ENCODE peak calls at places on chromosomes 4 and X, in four cellular contexts. T is IMR-90, N is tibial nerve, E is HCT116. V is an unnamed sample. For H3K4me1, the result is how much of the 10 kb centered on the place peaks cover.

GRCh38 chr4:155807021-155807420 is 48.2 kb downstream of the GUCY1B1 start:
- DNase-seq in T (peak), E (no peak), N (no peak), V (no peak)

GRCh38 chrX:15598031-15598430 is 2.7 kb downstream of the ACE2 start:
- DNase-seq in T (no peak), E (no peak), N (no peak), V (no peak)

GRCh38 chr4:132479543-132479942 is 669.6 kb upstream of the PCDH10 start:
- DNase-seq in T (no peak), E (no peak), N (no peak), V (no peak)

GRCh38 chr4:80999943-81000342 is 30.6 kb upstream of the BMP3 start:
- DNase-seq in E (no peak), N (no peak), T (no peak), V (no peak)

GRCh38 chrX:85569691-85570090 is 190.2 kb upstream of the POF1B start:
- DNase-seq in N (no peak), E (no peak), T (no peak), V (no peak)

GRCh38 chr4:77020017-77020416 is 55.8 kb downstream of the CCNI start:
- DNase-seq in T (no peak), N (no peak), E (no peak), V (no peak)

GRCh38 chr4:18247189-18247588 is 225.6 kb upstream of the LCORL start:
- DNase-seq in T (no peak), N (no peak), E (no peak), V (no peak)

GRCh38 chr4:165476214-165477098 is 97.6 kb downstream of the CPE start:
- DNase-seq in E (peak), T (peak), N (no peak), V (no peak)

GRCh38 chr4:155377281-155377680 is 516 bp upstream of the MAP9 start:
- DNase-seq in N (no peak), E (no peak), T (peak), V (no peak)

GRCh38 chr4:16461362-16461761 is 235.1 kb upstream of the TAPT1 start:
- DNase-seq in E (no peak), T (no peak), N (no peak), V (no peak)

GRCh38 chr4:119615068-119615744 is 13.4 kb downstream of the PDE5A start:
- DNase-seq in N (no peak), E (no peak), T (no peak), V (no peak)

GRCh38 chrX:33205321-33205720 is 6.0 kb downstream of the DMD start:
- DNase-seq in E (no peak), N (no peak), T (peak), V (no peak)

GRCh38 chr4:54231419-54232150 is 2.5 kb downstream of the PDGFRA start:
- DNase-seq in T (peak), E (no peak), N (peak), V (no peak)

GRCh38 chr4:174561556-174561955 is 39.3 kb upstream of the HPGD start:
- DNase-seq in E (no peak), T (no peak), N (no peak), V (no peak)

GRCh38 chr4:86338989-86339388 is 20.9 kb downstream of the MAPK10 start:
- DNase-seq in T (peak), N (no peak), E (peak), V (no peak)

GRCh38 chrX:65127804-65128203 is 151.6 kb upstream of the ZC4H2 start:
- DNase-seq in T (no peak), N (no peak), E (no peak), V (no peak)

GRCh38 chr4:55359397-55359916 is 13.4 kb downstream of the SRD5A3 start:
- DNase-seq in E (no peak), N (peak), T (no peak), V (no peak)

GRCh38 chrX:1386338-1387127 is 5.4 kb downstream of the SLC25A6 start:
- DNase-seq in T (no peak), E (no peak), N (no peak), V (no peak)

GRCh38 chr4:54232151-54232688 is 3.1 kb downstream of the PDGFRA start:
- DNase-seq in N (no peak), E (no peak), T (no peak), V (no peak)

GRCh38 chr4:182808673-182809416 is 108.3 kb downstream of the DCTD start:
- DNase-seq in N (no peak), E (no peak), T (peak), V (no peak)

DNA sequence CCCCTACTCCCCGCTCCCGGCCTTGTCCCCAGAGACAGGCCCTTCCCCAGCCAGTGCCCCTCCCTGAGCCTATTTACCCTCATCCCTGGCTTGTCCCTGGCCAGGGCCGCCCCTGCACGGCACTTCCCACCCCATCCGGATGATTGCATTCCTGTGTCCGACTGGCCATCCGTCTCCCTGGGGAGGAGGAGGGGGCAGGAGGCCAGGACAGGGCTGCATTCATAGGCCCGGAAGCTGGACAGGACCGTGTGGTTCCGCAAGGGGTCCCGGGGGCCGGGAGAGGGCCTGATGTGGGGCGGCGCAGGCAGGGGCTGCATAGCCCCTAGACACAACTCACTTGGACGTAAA is 22.8 kb downstream of the CTBP1 start:
- DNase-seq in N (no peak), E (no peak), T (no peak), V (no peak)
- TF ChIP-seq POLR2A in N (no peak), E (no peak), T (no peak), V (no peak)

GRCh38 chrX:154728791-154729190 is 22.1 kb downstream of the GAB3 start:
- DNase-seq in T (no peak), E (no peak), N (no peak), V (no peak)

GRCh38 chrX:154727418-154728323 is 23.2 kb downstream of the GAB3 start:
- DNase-seq in E (no peak), N (peak), T (peak), V (no peak)

GRCh38 chrX:154729439-154729838 is 21.4 kb downstream of the GAB3 start:
- DNase-seq in E (no peak), N (no peak), T (no peak), V (no peak)

GRCh38 chrX:154721155-154721554 is 29.7 kb downstream of the GAB3 start:
- DNase-seq in T (no peak), E (no peak), N (no peak), V (no peak)

GRCh38 chrX:154724999-154725756 is 25.7 kb downstream of the GAB3 start:
- DNase-seq in E (no peak), N (no peak), T (no peak), V (no peak)
- H3K4me1 ChIP-seq in E (under half), N (under half), T (under half), V (under half)

DNA sequence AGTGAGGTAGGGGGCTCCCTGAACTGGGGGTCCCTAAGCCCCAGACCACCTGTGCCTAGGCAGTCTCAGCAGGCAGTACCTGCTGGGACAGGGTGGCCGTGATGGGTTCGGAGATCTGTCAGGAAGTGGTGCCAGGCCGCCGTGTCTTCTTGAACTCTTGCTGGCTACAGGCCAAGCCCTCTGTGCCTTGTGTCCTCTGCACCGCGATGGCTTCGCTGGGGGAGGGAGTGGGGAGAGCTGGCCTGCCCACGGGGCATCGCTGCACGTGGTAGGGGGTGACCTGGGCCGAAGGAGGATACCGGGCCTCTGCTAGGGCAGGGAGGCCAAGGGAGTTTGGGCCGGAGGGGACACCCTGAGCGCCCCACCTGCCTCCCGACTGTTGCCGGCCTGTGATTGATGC is 96.7 kb upstream of the NKX1-1 start:
- DNase-seq in E (no peak), N (no peak), T (no peak), V (no peak)
- H3K27ac ChIP-seq in E (no peak), N (no peak), T (no peak), V (no peak)

GRCh38 chrX:46547857-46548256 is 2.6 kb upstream of the ZNF674 start:
- DNase-seq in T (peak), E (peak), N (no peak), V (no peak)

GRCh38 chrX:46543441-46543840 is 1.8 kb downstream of the ZNF674 start:
- DNase-seq in T (no peak), N (no peak), E (no peak), V (no peak)

GRCh38 chrX:46549914-46550313 is 4.7 kb upstream of the ZNF674 start:
- DNase-seq in N (no peak), T (no peak), E (no peak), V (no peak)

DNA sequence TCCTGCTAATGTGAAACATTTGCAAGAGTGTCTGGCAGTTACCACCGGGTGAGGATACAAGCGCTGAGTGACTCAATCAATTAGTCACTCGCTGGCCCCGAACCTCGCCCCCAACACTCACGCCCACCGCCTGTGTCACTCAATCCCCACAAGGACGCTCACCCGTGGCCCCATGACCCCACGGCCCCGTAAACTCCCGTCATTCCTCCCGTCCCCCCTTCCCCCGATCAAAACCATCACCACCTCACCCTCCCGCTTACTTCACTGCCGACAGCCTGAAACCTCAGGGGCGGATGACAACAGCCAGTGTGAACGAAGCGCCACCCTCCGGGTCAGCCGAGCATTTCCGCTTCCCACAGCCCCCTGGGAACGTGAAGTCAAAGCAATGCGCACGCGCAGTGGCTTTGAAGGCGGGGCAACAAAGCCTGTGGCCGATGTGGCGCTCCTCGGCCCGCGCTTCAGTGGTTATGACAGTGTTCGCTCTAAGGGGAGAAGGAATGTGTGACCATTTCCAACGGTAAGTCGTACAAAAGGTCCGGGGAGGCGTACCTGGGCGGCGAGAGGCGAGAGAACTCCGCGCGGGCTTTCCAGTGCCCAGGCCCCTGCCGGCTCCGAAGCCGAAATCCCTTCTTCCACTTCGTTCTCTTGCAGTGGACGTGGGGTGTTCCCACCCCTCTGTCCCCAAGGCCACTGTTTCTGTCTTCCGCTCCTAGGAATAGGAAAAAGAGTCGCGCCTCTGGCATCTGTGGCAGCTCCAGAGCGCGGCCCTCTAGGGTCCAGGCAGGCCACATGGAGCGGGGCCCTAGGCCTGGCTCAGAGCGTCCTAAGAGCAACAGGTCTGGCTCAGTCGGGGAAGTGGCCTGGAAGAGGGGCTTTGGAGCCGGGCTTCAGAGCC is at the start of gene ZNF674:
- DNase-seq in N (peak), T (peak), E (peak), V (peak)
- TF ChIP-seq POLR2A in N (peak), T (peak), E (peak), V (peak)

GRCh38 chrX:118219866-118220265 is 103.3 kb upstream of the KLHL13 start:
- DNase-seq in T (no peak), E (no peak), N (no peak), V (no peak)

GRCh38 chrX:118218940-118219339 is 102.3 kb upstream of the KLHL13 start:
- DNase-seq in E (no peak), T (no peak), N (no peak), V (no peak)

GRCh38 chrX:118220509-118220908 is 103.9 kb upstream of the KLHL13 start:
- DNase-seq in N (no peak), E (no peak), T (no peak), V (no peak)

GRCh38 chrX:118221733-118222132 is 105.1 kb upstream of the KLHL13 start:
- DNase-seq in E (no peak), T (no peak), N (no peak), V (no peak)

DNA sequence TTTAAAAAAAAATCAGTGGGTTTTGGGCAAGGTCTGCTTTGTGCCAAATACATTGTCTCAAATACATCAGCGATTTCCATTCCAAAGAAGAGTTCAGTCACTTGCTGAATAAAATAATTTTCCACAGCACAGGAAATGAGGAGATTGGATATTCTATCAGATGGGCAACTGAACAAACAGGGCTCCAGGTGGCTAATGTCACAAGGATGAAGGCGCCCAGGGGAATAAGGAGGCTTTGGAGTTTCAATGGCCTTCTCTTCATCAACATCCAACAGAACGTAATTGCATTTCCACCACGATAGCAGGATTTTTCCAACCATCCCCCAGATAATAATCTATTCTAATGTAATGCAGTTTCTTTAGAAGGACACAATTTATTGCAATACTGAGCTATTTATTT is 104.6 kb upstream of the KLHL13 start:
- DNase-seq in E (no peak), T (no peak), N (no peak), V (no peak)
- H3K4me1 ChIP-seq in E (under half), T (under half), N (under half), V (under half)

GRCh38 chr4:25131396-25131795 is 28.9 kb downstream of the SEPSECS start:
- DNase-seq in N (no peak), E (no peak), T (no peak), V (no peak)
- H3K27ac ChIP-seq in N (no peak), E (no peak), T (no peak), V (no peak)

DNA sequence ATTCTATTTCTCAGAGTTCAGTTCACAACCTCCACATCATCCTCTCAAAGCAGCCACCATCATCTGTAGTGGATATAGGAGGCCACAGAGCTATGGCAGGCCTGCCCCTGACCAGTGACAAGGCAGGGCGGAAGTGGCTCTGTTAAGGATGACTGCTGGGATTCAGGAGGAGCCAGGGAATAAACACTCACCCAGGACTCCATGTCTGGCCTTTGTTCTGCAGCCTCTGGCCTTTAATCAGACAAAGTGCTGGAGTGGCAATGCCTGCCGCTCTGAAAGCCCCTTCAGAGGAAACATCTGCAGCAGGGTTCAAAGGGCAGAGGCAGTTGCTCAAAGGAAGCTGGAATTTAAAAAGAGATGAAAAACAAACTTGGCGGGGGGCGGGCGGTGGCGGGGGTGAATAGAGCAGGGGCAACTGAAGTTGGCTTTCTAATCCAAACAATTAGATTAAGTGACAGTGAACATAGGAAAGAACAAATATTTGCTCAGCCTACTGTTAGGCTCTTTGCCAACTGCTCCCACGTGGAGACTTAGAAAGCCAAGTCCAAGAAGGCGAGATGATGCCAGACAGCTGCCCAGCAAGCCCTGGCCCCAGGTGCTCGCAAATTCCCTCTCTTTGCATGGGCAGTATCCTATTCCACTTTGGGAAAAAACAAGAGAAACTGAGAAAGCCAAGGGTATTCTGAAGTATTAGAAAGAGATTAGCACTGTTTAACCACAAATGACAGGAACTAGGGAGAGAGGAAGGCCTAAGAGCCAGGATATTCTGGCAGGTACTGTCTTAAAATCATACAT is 5.5 kb downstream of the MPP1 start:
- DNase-seq in N (no peak), T (peak), E (no peak), V (no peak)
- TF ChIP-seq POLR2A in N (no peak), T (no peak), E (no peak), V (no peak)

GRCh38 chrX:46587158-46587557 is 13.6 kb downstream of the CHST7 start:
- DNase-seq in T (peak), N (no peak), E (no peak), V (no peak)
- H3K4me1 ChIP-seq in T (under half), N (under half), E (half or more), V (half or more)